ENCODE peak calls at places on chromosomes 16 and 17, in four cellular contexts. C, F, J and A are unnamed samples.
A peak's percentile ranks its signal among the peaks of the same experiment; 100 is the strongest.

GRCh38 chr17:1967092-1967662 is 58.0 kb downstream of the RTN4RL1 start:
- DNase-seq in C (no peak), F (no peak), J (no peak), A (no peak)

GRCh38 chr17:42358434-42358833 is 29.8 kb downstream of the STAT3 start:
- DNase-seq in C (no peak), F (no peak), J (no peak), A (no peak)

GRCh38 chr16:14310519-14310991 is 239.4 kb downstream of the MRTFB start:
- DNase-seq in C (no peak), F (no peak), J (no peak), A (no peak)

GRCh38 chr16:71854369-71854948 is 8.7 kb downstream of the ATXN1L start:
- DNase-seq in C (no peak), F (no peak), J (no peak), A (no peak)

GRCh38 chr17:81549031-81549557 is 3.1 kb downstream of the FAAP100 start:
- DNase-seq in C (no peak), F (no peak), J (no peak), A (no peak)

GRCh38 chr16:87235810-87236515 is 81.2 kb downstream of the C16orf95 start:
- DNase-seq in C (no peak), F (peak; percentile 52), J (no peak), A (no peak)

GRCh38 chr17:9356488-9356911 is 219.1 kb downstream of the STX8 start:
- DNase-seq in C (no peak), F (peak; percentile 67), J (no peak), A (no peak)

GRCh38 chr17:27579897-27580321 is 51.1 kb upstream of the LGALS9 start:
- DNase-seq in C (no peak), F (no peak), J (no peak), A (no peak)

GRCh38 chr16:78925071-78925714 is 675.3 kb downstream of the MAF start:
- DNase-seq in C (no peak), F (no peak), J (no peak), A (no peak)

GRCh38 chr17:66564992-66565465 is 262.6 kb downstream of the PRKCA start:
- DNase-seq in C (no peak), F (no peak), J (no peak), A (no peak)

GRCh38 chr17:42179911-42180410 is 981 bp downstream of the KCNH4 start:
- DNase-seq in C (no peak), F (no peak), J (no peak), A (peak; percentile 34)

GRCh38 chr16:73480381-73480780 is 432.5 kb upstream of the ZFHX3 start:
- DNase-seq in C (no peak), F (no peak), J (no peak), A (no peak)

GRCh38 chr17:7208027-7208571 is 11.5 kb downstream of the DLG4 start:
- DNase-seq in C (no peak), F (no peak), J (no peak), A (no peak)

GRCh38 chr16:27174007-27174406 is 29.3 kb upstream of the KDM8 start:
- DNase-seq in C (peak; percentile 55), F (no peak), J (no peak), A (peak; percentile 53)

GRCh38 chr16:66486773-66487579 is 59.9 kb downstream of the BEAN1 start:
- DNase-seq in C (no peak), F (peak; percentile 89), J (no peak), A (no peak)

GRCh38 chr16:11621920-11622651 is 35.4 kb upstream of the LITAF start:
- DNase-seq in C (peak; percentile 52), F (no peak), J (no peak), A (peak; percentile 77)

GRCh38 chr17:6756425-6757012 is 673 bp downstream of the XAF1 start:
- DNase-seq in C (no peak), F (no peak), J (no peak), A (no peak)

GRCh38 chr17:78862073-78863023 is 21.7 kb upstream of the USP36 start:
- DNase-seq in C (no peak), F (peak; percentile 97), J (peak; percentile 75), A (no peak)

GRCh38 chr17:37779554-37779953 is 34.7 kb upstream of the HNF1B start:
- DNase-seq in C (no peak), F (no peak), J (no peak), A (no peak)

GRCh38 chr17:49975531-49975930 is 6.5 kb downstream of the DLX4 start:
- DNase-seq in C (no peak), F (no peak), J (no peak), A (no peak)

GRCh38 chr17:64177346-64178010 is 47.5 kb upstream of the ERN1 start:
- DNase-seq in C (no peak), F (no peak), J (no peak), A (no peak)

GRCh38 chr17:65656390-65657250 is 95.2 kb upstream of the AXIN2 start:
- DNase-seq in C (no peak), F (no peak), J (no peak), A (no peak)

GRCh38 chr17:46977348-46977747 is 1.7 kb downstream of the RPRML start:
- DNase-seq in C (no peak), F (no peak), J (no peak), A (no peak)

GRCh38 chr17:2029911-2030778 is at the start of gene DPH1:
- DNase-seq in C (peak; percentile 89), F (peak; percentile 92), J (peak; percentile 90), A (peak; percentile 83)

GRCh38 chr16:10465821-10466220 is 80.0 kb downstream of the ATF7IP2 start:
- DNase-seq in C (no peak), F (no peak), J (no peak), A (no peak)

GRCh38 chr17:51398647-51399046 is 138.3 kb downstream of the UTP18 start:
- DNase-seq in C (no peak), F (no peak), J (no peak), A (no peak)

GRCh38 chr17:80647746-80648145 is 103.1 kb downstream of the RPTOR start:
- DNase-seq in C (no peak), F (no peak), J (no peak), A (no peak)

GRCh38 chr17:40541873-40542561 is 23.3 kb downstream of the CCR7 start:
- DNase-seq in C (peak; percentile 47), F (peak; percentile 65), J (no peak), A (no peak)

GRCh38 chr17:4980644-4981216 is 6.7 kb downstream of the CAMTA2 start:
- DNase-seq in C (no peak), F (no peak), J (no peak), A (peak; percentile 69)

GRCh38 chr16:85259831-85260165 is 147.5 kb upstream of the CIBAR2 start:
- DNase-seq in C (no peak), F (no peak), J (no peak), A (no peak)
- H3K27ac ChIP-seq in C (no peak overlapping the region), F (no peak overlapping the region), J (no peak overlapping the region), A (no peak overlapping the region)

GRCh38 chr17:38871992-38872605 is 2.2 kb downstream of the LASP1 start:
- DNase-seq in C (no peak), F (no peak), J (no peak), A (no peak)
- H3K4me3 ChIP-seq in C (peak overlapping the region; percentile 95), F (peak overlapping the region; percentile 77), J (peak overlapping the region; percentile 93), A (peak overlapping the region; percentile 98)

GRCh38 chr17:83201206-83202001 is 122.0 kb downstream of the METRNL start:
- DNase-seq in C (no peak), F (peak; percentile 66), J (no peak), A (peak; percentile 20)

GRCh38 chr17:83203472-83204221 is 124.2 kb downstream of the METRNL start:
- DNase-seq in C (peak; percentile 47), F (peak; percentile 79), J (no peak), A (no peak)

GRCh38 chr17:83200746-83201145 is 121.3 kb downstream of the METRNL start:
- DNase-seq in C (no peak), F (peak; percentile 78), J (no peak), A (no peak)

GRCh38 chr17:83203073-83203471 is 123.7 kb downstream of the METRNL start:
- DNase-seq in C (peak; percentile 54), F (peak; percentile 92), J (peak; percentile 63), A (peak; percentile 15)

GRCh38 chr17:83202002-83203000 is 122.9 kb downstream of the METRNL start:
- DNase-seq in C (peak; percentile 41), F (peak; percentile 66), J (no peak), A (peak; percentile 4)
- H3K9me3 ChIP-seq in C (no peaks in the 10 kb centered on the region), F (no peaks in the 10 kb centered on the region), J (no peaks in the 10 kb centered on the region), A (no peaks in the 10 kb centered on the region)

GRCh38 chr16:46790599-46791270 is 40.2 kb downstream of the C16orf87 start:
- DNase-seq in C (no peak), F (no peak), J (no peak), A (no peak)

GRCh38 chr16:46793841-46794240 is 37.1 kb downstream of the C16orf87 start:
- DNase-seq in C (no peak), F (no peak), J (no peak), A (no peak)

GRCh38 chr16:46787909-46788308 is 39.8 kb upstream of the MYLK3 start:
- DNase-seq in C (no peak), F (no peak), J (no peak), A (no peak)

GRCh38 chr16:46789075-46789474 is 40.9 kb upstream of the MYLK3 start:
- DNase-seq in C (no peak), F (no peak), J (no peak), A (no peak)

GRCh38 chr16:46789499-46790414 is 41.2 kb downstream of the C16orf87 start:
- DNase-seq in C (peak; percentile 89), F (peak; percentile 89), J (peak; percentile 82), A (peak; percentile 79)
- H3K27ac ChIP-seq in C (peak overlapping the region; percentile 16), F (peak overlapping the region; percentile 48), J (peak overlapping the region; percentile 61), A (peak overlapping the region; percentile 65)

GRCh38 chr17:28663723-28664122 is 1.7 kb downstream of the SUPT6H start:
- DNase-seq in C (no peak), F (no peak), J (no peak), A (no peak)
- H3K4me3 ChIP-seq in C (no peak overlapping the region), F (no peak overlapping the region), J (no peak overlapping the region), A (no peak overlapping the region)

GRCh38 chr17:68587847-68588246 is 13.3 kb downstream of the FAM20A start:
- DNase-seq in C (no peak), F (no peak), J (no peak), A (no peak)
- H3K9me3 ChIP-seq in C (no peaks in the 10 kb centered on the region), F (no peaks in the 10 kb centered on the region), J (peaks cover 6% of the 10 kb centered on the region), A (no peaks in the 10 kb centered on the region)